ENCODE peak calls at places on chromosomes 13 and 19, in nine cellular contexts. D is ureter; R is HFFc6; F is activated naive CD8-positive, alpha-beta T cell treated with anti-CD3 and anti-CD28 coated beads, Interleukin-2, amount 50 U/mL, for 24 hours; A is neuronal stem cell; S is SW 1271; U is occipital lobe; X is NCI-H2029; L is NCI-H510A. W is an unnamed sample.

GRCh38 chr13:107266657-107267056 is 698.7 kb upstream of the ARGLU1 start:
- DNase-seq in L (peak), X (peak), U (no peak), D (no peak), A (no peak), F (no peak), R (no peak), S (no peak), W (no peak)

GRCh38 chr13:46354143-46355087 is 32.6 kb downstream of the RUBCNL start:
- DNase-seq in F (no peak), X (no peak), D (no peak), U (no peak), S (peak), R (peak), A (no peak), L (no peak), W (no peak)

GRCh38 chr19:13839938-13840750 is 36.8 kb upstream of the NANOS3 start:
- DNase-seq in A (no peak), X (no peak), L (no peak), D (peak), U (no peak), F (peak), R (peak), S (peak), W (no peak)

GRCh38 chr19:35006342-35006998 is 6.3 kb downstream of the GRAMD1A start:
- DNase-seq in F (no peak), R (peak), A (no peak), D (no peak), L (no peak), U (no peak), S (peak), X (no peak), W (no peak)

GRCh38 chr13:33846306-33847062 is 28.5 kb downstream of the RFC3 start:
- DNase-seq in U (no peak), S (no peak), L (no peak), X (no peak), F (no peak), D (no peak), R (no peak), A (no peak), W (no peak)

GRCh38 chr13:31067416-31068118 is 94.1 kb downstream of the HSPH1 start:
- DNase-seq in U (peak), A (no peak), R (peak), X (no peak), D (no peak), L (no peak), S (no peak), F (no peak), W (no peak)

GRCh38 chr19:33289261-33289660 is 13.1 kb downstream of the CEBPA start:
- DNase-seq in S (no peak), R (no peak), L (no peak), U (no peak), F (no peak), X (no peak), A (no peak), D (no peak), W (no peak)

GRCh38 chr19:48661746-48662145 is 11.1 kb downstream of the NTN5 start:
- DNase-seq in X (no peak), R (no peak), F (no peak), L (no peak), S (no peak), A (no peak), D (no peak), U (no peak), W (no peak)

GRCh38 chr13:96338030-96338429 is 248.1 kb downstream of the HS6ST3 start:
- DNase-seq in A (no peak), X (no peak), U (no peak), L (no peak), D (no peak), S (no peak), F (no peak), R (no peak), W (no peak)

GRCh38 chr13:35979378-35979911 is 151.7 kb downstream of the DCLK1 start:
- DNase-seq in A (no peak), D (peak), U (peak), R (peak), X (no peak), L (no peak), F (no peak), S (no peak), W (no peak)

GRCh38 chr19:18150776-18151624 is 2.0 kb upstream of the PIK3R2 start:
- DNase-seq in F (no peak), R (no peak), L (no peak), U (no peak), X (no peak), A (no peak), D (no peak), S (no peak), W (no peak)

GRCh38 chr13:108200781-108201398 is 14.4 kb downstream of the LIG4 start:
- DNase-seq in R (no peak), U (no peak), S (no peak), D (no peak), A (no peak), F (no peak), L (no peak), X (no peak), W (no peak)

GRCh38 chr19:7349961-7350711 is 1.4 kb downstream of the ARHGEF18 start:
- DNase-seq in F (peak), S (no peak), R (no peak), A (no peak), L (no peak), D (no peak), U (no peak), X (no peak), W (no peak)

GRCh38 chr19:2661615-2662014 is 40.9 kb downstream of the GNG7 start:
- DNase-seq in U (no peak), D (no peak), X (no peak), S (no peak), R (no peak), F (peak), A (no peak), L (no peak), W (no peak)

GRCh38 chr19:13981021-13981420 is 25.1 kb downstream of the RFX1 start:
- DNase-seq in A (no peak), X (no peak), L (no peak), S (no peak), R (no peak), U (no peak), F (no peak), D (no peak), W (no peak)

GRCh38 chr19:12946092-12946845 is 607 bp downstream of the RAD23A start:
- DNase-seq in S (peak), L (peak), F (peak), D (peak), X (peak), A (peak), R (peak), U (peak), W (no peak)

GRCh38 chr19:5288347-5288739 is 52.3 kb downstream of the PTPRS start:
- DNase-seq in A (no peak), R (no peak), D (no peak), F (no peak), X (no peak), U (no peak), S (no peak), L (no peak), W (no peak)

GRCh38 chr19:33175886-33176669 is 18.1 kb upstream of the LRP3 start:
- DNase-seq in S (peak), X (no peak), U (peak), F (peak), D (peak), L (peak), R (peak), A (no peak), W (no peak)

W was measured in SHP77 treated with DMSO at 0.1 percent for 48 hours.